ENCODE peak calls at places on chromosomes 13 and 19, in seven cellular contexts. R is tibial nerve, C is A549, W is H1, A is mammary epithelial cell, Q is neuronal stem cell, D is mesendoderm. E is an unnamed sample.

GRCh38 chr19:2440515-2440914 is 13.1 kb upstream of the TIMM13 start:
- DNase-seq in C (no peak), R (no peak), Q (no peak), D (no peak), A (no peak), W (no peak), E (no peak)

GRCh38 chr13:97912139-97912535 is 41.3 kb upstream of the IPO5 start:
- DNase-seq in C (no peak), D (no peak), W (no peak), A (no peak), Q (no peak), R (no peak), E (no peak)

GRCh38 chr13:59843040-59843439 is 320.7 kb downstream of the DIAPH3 start:
- DNase-seq in W (no peak), D (peak), R (no peak), Q (no peak), C (no peak), A (no peak), E (no peak)

GRCh38 chr19:11699931-11700794 is 38.6 kb downstream of the ZNF823 start:
- DNase-seq in A (peak), D (peak), Q (no peak), W (no peak), C (peak), R (peak), E (no peak)

GRCh38 chr19:36054733-36055686 is at the start of gene WDR62:
- DNase-seq in R (peak), A (peak), W (peak), C (peak), Q (peak), D (peak), E (no peak)

GRCh38 chr19:2282062-2282861 is at the start of gene PEAK3:
- DNase-seq in C (no peak), A (no peak), Q (no peak), W (peak), R (peak), D (peak), E (no peak)

GRCh38 chr13:106450991-106451390 is 84.5 kb downstream of the EFNB2 start:
- DNase-seq in A (no peak), R (no peak), D (no peak), Q (no peak), C (no peak), W (no peak), E (no peak)

GRCh38 chr13:44523176-44524017 is 52.7 kb downstream of the TSC22D1 start:
- DNase-seq in C (peak), A (peak), Q (no peak), W (no peak), R (no peak), D (peak), E (peak)

GRCh38 chr13:44158741-44159632 is 214.6 kb upstream of the SERP2 start:
- DNase-seq in D (no peak), C (no peak), Q (no peak), W (no peak), R (no peak), A (no peak), E (no peak)

GRCh38 chr19:10388957-10389356 is 8.6 kb upstream of the TYK2 start:
- DNase-seq in A (peak), W (peak), D (peak), C (peak), Q (peak), R (peak), E (no peak)

GRCh38 chr19:7294571-7295212 is 478 bp upstream of the INSR start:
- DNase-seq in C (peak), Q (peak), R (peak), W (peak), A (peak), D (peak), E (no peak)

GRCh38 chr19:33804021-33804799 is 7.5 kb downstream of the KCTD15 start:
- DNase-seq in D (no peak), W (no peak), C (peak), Q (no peak), R (peak), A (peak), E (peak)

GRCh38 chr19:513368-514165 is 6.3 kb downstream of the TPGS1 start:
- DNase-seq in A (no peak), Q (no peak), R (no peak), C (no peak), W (no peak), D (no peak), E (no peak)

GRCh38 chr13:79869326-79869725 is 388.4 kb downstream of the NDFIP2 start:
- DNase-seq in Q (no peak), A (peak), W (no peak), R (no peak), C (peak), D (peak), E (no peak)

GRCh38 chr13:85367887-85368286 is 431.3 kb downstream of the SLITRK6 start:
- DNase-seq in C (no peak), R (no peak), A (no peak), W (no peak), Q (no peak), D (no peak), E (no peak)

GRCh38 chr13:32537580-32538233 is 888 bp downstream of the N4BP2L2 start:
- DNase-seq in Q (no peak), W (peak), A (peak), D (peak), R (peak), C (peak), E (no peak)

GRCh38 chr19:2567580-2567979 is 91.7 kb downstream of the GADD45B start:
- DNase-seq in D (no peak), W (no peak), A (no peak), R (peak), C (no peak), Q (no peak), E (no peak)

GRCh38 chr13:27980280-27980998 is 8.1 kb downstream of the URAD start:
- DNase-seq in R (no peak), C (no peak), D (no peak), W (peak), A (no peak), Q (no peak), E (no peak)

GRCh38 chr19:34688592-34688991 is 11.1 kb downstream of the ZNF302 start:
- DNase-seq in W (no peak), R (no peak), A (no peak), C (no peak), D (no peak), Q (no peak), E (no peak)

GRCh38 chr13:98722958-98723357 is 29.5 kb downstream of the SLC15A1 start:
- DNase-seq in Q (no peak), D (no peak), C (no peak), A (peak), W (no peak), R (no peak), E (no peak)

GRCh38 chr19:32812571-32812970 is 57.0 kb downstream of the SLC7A9 start:
- DNase-seq in D (no peak), W (no peak), Q (no peak), R (no peak), A (no peak), C (no peak), E (no peak)

GRCh38 chr19:6958786-6959185 is 62.4 kb downstream of the MBD3L2B start:
- DNase-seq in R (no peak), D (no peak), W (no peak), Q (no peak), A (no peak), C (no peak), E (no peak)

GRCh38 chr19:5664515-5664914 is 15.8 kb downstream of the MICOS13 start:
- DNase-seq in A (no peak), W (no peak), Q (no peak), C (no peak), D (no peak), R (no peak), E (no peak)

GRCh38 chr13:21676611-21677021 is 5.7 kb downstream of the FGF9 start:
- DNase-seq in R (no peak), Q (peak), W (peak), D (peak), C (no peak), A (no peak), E (no peak)

GRCh38 chr13:112761701-112762689 is 72.2 kb downstream of the ATP11A start:
- DNase-seq in A (no peak), Q (no peak), R (no peak), D (peak), W (no peak), C (no peak), E (no peak)

GRCh38 chr13:62846302-62846701 is 1430.7 kb upstream of the PCDH20 start:
- DNase-seq in W (no peak), C (no peak), D (no peak), R (no peak), Q (no peak), A (no peak), E (no peak)

GRCh38 chr19:56712609-56713008 is 41.1 kb upstream of the ZNF835 start:
- DNase-seq in Q (peak), D (peak), A (no peak), C (no peak), W (no peak), R (no peak), E (no peak)

GRCh38 chr13:75938811-75939525 is 302.8 kb downstream of the LMO7 start:
- DNase-seq in A (no peak), C (no peak), Q (no peak), D (no peak), W (no peak), R (no peak), E (no peak)

GRCh38 chr13:71760226-71760591 is 106.8 kb downstream of the DACH1 start:
- DNase-seq in W (no peak), A (no peak), D (no peak), C (no peak), R (no peak), Q (no peak), E (no peak)

GRCh38 chr19:8441725-8442544 is 2.8 kb upstream of the HNRNPM start:
- DNase-seq in C (no peak), D (no peak), A (no peak), R (no peak), Q (no peak), W (peak), E (no peak)

GRCh38 chr13:49113526-49114286 is 106.4 kb upstream of the MLNR start:
- DNase-seq in W (no peak), D (peak), R (no peak), C (peak), Q (no peak), A (peak), E (no peak)

GRCh38 chr19:33616346-33616745 is 5.4 kb upstream of the CHST8 start:
- DNase-seq in D (no peak), W (no peak), A (no peak), Q (no peak), R (no peak), C (no peak), E (no peak)

GRCh38 chr19:14516746-14517438 is 1.3 kb downstream of the DNAJB1 start:
- DNase-seq in D (no peak), R (no peak), W (no peak), Q (no peak), A (no peak), C (no peak), E (no peak)

GRCh38 chr19:55112781-55113569 is 4.5 kb downstream of the PPP1R12C start:
- DNase-seq in W (no peak), D (peak), Q (no peak), A (no peak), C (no peak), R (no peak), E (no peak)
- H3K27ac ChIP-seq in W (peak), D (no peak), Q (peak), A (no peak), C (no peak), R (peak), E (peak)

DNA sequence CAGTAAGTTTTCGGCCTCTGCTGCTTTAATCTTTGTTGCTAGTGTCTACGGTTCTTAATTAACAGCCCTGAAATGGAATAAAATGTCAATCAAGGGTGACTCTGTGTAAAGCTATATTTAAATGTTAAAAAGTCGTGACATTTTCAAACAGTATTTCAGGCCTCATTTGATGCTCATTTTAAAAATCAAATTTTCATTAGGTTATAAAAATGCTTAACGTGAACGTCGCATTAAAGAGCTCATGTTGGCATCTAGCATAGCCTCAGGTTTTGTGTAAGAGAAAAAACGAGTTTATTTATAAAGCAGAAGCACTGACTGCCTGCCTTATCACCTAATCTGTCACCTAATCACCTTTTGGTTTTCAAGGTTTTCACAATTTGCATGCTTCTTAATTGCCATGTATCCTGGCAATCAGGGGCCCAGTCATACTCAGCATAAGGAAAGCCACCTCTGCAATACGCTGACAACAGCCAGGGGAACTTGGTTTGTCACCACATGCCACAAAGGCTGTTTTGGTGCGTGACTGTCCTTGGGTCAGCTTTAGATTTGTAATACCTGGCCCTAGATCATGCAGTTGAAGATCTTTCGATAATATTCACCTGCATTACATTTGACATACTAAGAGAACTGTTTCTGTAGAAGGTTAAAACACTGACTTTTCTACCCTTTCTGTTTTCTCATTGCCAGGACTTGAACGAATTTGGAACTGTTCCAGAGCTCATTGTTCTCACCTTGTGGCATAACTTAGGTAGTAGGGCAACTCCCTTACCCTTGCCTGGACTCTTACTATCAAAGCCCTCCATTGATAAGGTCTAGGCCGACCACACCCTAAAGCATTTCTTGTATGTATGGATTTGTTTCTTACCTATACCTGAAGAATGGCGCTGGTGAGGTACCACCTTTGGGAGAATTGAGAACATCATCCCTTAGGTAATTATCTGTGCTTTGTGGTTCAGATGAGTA is 112.5 kb downstream of the TEX26 start:
- DNase-seq in C (no peak), W (no peak), R (no peak), A (peak), D (peak), Q (no peak), E (peak)
- H3K27ac ChIP-seq in C (peak), W (no peak), R (peak), A (peak), D (no peak), Q (no peak), E (peak)

DNA sequence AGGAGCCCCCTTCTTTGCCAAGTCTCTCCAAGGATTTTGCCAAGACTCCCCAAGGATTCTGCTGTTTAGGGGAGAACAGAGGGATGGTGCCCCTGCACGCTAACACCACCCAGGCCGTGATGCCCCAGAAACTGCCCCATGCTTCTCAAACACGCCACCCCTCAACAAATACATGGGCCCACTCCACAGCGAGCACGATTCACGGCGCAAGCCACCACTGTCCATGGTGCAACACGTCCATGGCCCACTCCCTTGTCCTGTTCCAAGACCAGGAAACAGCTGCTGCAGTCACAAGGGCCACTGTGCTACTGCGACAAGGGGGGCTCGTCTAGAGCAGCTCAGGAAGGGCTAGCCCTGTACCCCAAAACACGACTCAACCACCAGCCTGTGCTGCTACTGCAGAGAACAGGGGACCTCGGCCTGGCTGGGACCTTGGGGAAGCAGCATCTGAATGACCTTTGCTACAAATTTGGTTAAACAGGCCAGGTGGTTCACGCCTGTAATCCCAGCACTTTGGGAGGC is 36.5 kb upstream of the ISYNA1 start:
- DNase-seq in C (no peak), R (no peak), W (no peak), A (no peak), Q (no peak), D (no peak), E (no peak)
- H3K27ac ChIP-seq in C (no peak), R (no peak), W (no peak), A (no peak), Q (no peak), D (no peak), E (no peak)

GRCh38 chr13:41137951-41138350 is 5.3 kb upstream of the KBTBD6 start:
- DNase-seq in Q (no peak), W (no peak), A (peak), R (no peak), C (peak), D (no peak), E (peak)

GRCh38 chr13:41139296-41139966 is 6.8 kb upstream of the KBTBD6 start:
- DNase-seq in R (no peak), C (no peak), A (peak), D (no peak), W (no peak), Q (no peak), E (no peak)

GRCh38 chr13:41133951-41134350 is 1.3 kb upstream of the KBTBD6 start:
- DNase-seq in Q (no peak), R (no peak), W (no peak), A (peak), C (no peak), D (no peak), E (no peak)

GRCh38 chr13:41136396-41137031 is 3.9 kb upstream of the KBTBD6 start:
- DNase-seq in R (no peak), C (no peak), Q (no peak), W (no peak), D (no peak), A (no peak), E (no peak)

DNA sequence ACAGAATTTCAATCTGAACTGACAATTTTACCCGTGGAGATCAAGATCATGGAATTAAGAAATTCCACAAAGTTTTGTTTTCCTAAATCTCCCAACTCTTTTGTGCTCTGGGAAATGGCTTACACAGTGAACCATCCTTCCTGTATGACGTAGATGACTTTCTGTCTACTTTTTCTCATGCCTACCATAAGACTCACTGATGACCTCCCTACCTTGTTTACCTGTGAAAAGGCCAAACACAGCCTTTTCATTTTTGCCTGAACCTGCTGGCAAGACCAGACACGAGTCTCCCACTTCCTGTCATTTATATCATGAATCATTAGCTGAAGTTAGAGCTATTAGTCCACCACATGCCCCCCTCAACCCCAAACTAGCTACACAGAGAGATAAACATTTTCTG is 4.6 kb upstream of the KBTBD6 start:
- DNase-seq in D (no peak), R (no peak), C (no peak), Q (no peak), W (no peak), A (peak), E (peak)
- H3K27ac ChIP-seq in D (no peak), R (no peak), C (no peak), Q (no peak), W (no peak), A (peak), E (peak)

DNA sequence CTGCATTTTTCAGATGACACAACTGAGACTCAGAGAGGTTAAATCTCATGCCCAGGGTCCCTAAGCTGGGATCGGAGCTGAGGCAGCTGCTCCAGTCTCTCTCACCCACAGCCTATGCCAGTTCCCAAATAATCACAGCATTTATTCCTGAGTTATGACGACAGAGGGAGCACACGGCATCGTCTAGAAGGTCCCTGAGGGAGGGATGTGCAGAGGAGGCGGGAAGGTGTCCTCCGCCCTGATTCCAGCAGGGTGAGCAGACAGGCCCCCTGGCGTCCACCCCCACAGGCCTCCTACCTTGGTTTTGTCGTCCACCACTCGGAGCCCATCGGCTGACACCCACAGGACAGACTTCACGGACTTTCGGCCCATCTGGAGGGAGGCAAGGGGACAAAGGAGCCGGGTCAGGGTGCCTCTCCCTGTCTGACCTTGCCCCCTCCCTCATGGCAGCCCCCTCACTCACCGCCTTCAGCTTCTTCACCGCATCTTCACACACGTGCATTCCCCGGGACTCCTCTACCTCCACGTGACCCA is 8.0 kb downstream of the NUMBL start:
- DNase-seq in R (no peak), W (no peak), A (no peak), Q (no peak), C (no peak), D (no peak), E (no peak)
- H3K27ac ChIP-seq in R (peak), W (no peak), A (no peak), Q (no peak), C (no peak), D (no peak), E (no peak)